ENCODE peak calls at places on chromosomes 11 and 22, in four cellular contexts. G is K562, R is H1, I is GM12878. L is an unnamed sample.

GRCh38 chr11:67126986-67127385 is 7.9 kb downstream of the KDM2A start:
- DNase-seq in G (no peak), R (no peak), I (no peak), L (no peak)

GRCh38 chr22:38218661-38219331 is 17.0 kb downstream of the MAFF start:
- DNase-seq in G (no peak), R (peak; percentile 84), I (no peak), L (no peak)

GRCh38 chr22:45868586-45869443 is 108.1 kb downstream of the WNT7B start:
- DNase-seq in G (no peak), R (no peak), I (no peak), L (no peak)

GRCh38 chr11:92794783-92795182 is 174.7 kb upstream of the MTNR1B start:
- DNase-seq in G (no peak), R (no peak), I (no peak), L (no peak)

GRCh38 chr11:6682591-6682935 is 577 bp downstream of the MRPL17 start:
- DNase-seq in G (no peak), R (no peak), I (no peak), L (no peak)

GRCh38 chr22:20111045-20111688 is 4.7 kb upstream of the RANBP1 start:
- DNase-seq in G (peak; percentile 89), R (no peak), I (no peak), L (peak; percentile 87)

GRCh38 chr22:42300286-42301071 is 30.0 kb upstream of the TCF20 start:
- DNase-seq in G (peak; percentile 51), R (no peak), I (no peak), L (no peak)

GRCh38 chr22:23274146-23274526 is 93.8 kb downstream of the BCR start:
- DNase-seq in G (peak; percentile 55), R (no peak), I (no peak), L (no peak)

GRCh38 chr11:44837650-44838049 is 110.9 kb downstream of the TSPAN18 start:
- DNase-seq in G (no peak), R (no peak), I (no peak), L (no peak)

GRCh38 chr22:35739642-35740041 is 22.0 kb downstream of the APOL5 start:
- DNase-seq in G (no peak), R (no peak), I (no peak), L (no peak)

GRCh38 chr11:83571301-83571700 is 285.1 kb upstream of the CCDC90B start:
- DNase-seq in G (no peak), R (no peak), I (no peak), L (no peak)

GRCh38 chr11:63490551-63491239 is at the start of gene PLAAT5:
- DNase-seq in G (no peak), R (peak; percentile 73), I (no peak), L (peak; percentile 50)
- TF ChIP-seq RFX5 in G (no peak), R (no peak), I (no peak), L (no peak)

GRCh38 chr22:17192186-17192585 is 27.0 kb downstream of the ADA2 start:
- DNase-seq in G (no peak), R (no peak), I (no peak), L (no peak)
- TF ChIP-seq GABPA in G (no peak), R (no peak), I (no peak), L (no peak)

GRCh38 chr11:119511601-119512000 is 88.6 kb upstream of the THY1 start:
- DNase-seq in G (no peak), R (no peak), I (no peak), L (no peak)

GRCh38 chr11:119509277-119509841 is 86.4 kb upstream of the THY1 start:
- DNase-seq in G (peak; percentile 19), R (no peak), I (no peak), L (no peak)

GRCh38 chr11:119513141-119513805 is 90.3 kb upstream of the THY1 start:
- DNase-seq in G (no peak), R (no peak), I (no peak), L (no peak)

GRCh38 chr11:119512373-119512772 is 89.4 kb upstream of the THY1 start:
- DNase-seq in G (no peak), R (no peak), I (peak; percentile 34), L (no peak)

GRCh38 chr11:119509969-119510401 is 87.0 kb upstream of the THY1 start:
- DNase-seq in G (no peak), R (no peak), I (peak; percentile 76), L (no peak)
- TF ChIP-seq RFX5 in G (no peak), R (no peak), I (no peak), L (no peak)

GRCh38 chr22:27097481-27097880 is 440.1 kb downstream of the MIAT start:
- DNase-seq in G (no peak), R (no peak), I (no peak), L (no peak)
- TF ChIP-seq GABPA in G (no peak), R (no peak), I (no peak), L (no peak)

GRCh38 chr11:27700351-27701261 is at the start of gene BDNF:
- DNase-seq in G (no peak), R (peak; percentile 73), I (no peak), L (peak; percentile 68)
- TF ChIP-seq RFX5 in G (no peak), R (no peak), I (no peak), L (no peak)

DNA sequence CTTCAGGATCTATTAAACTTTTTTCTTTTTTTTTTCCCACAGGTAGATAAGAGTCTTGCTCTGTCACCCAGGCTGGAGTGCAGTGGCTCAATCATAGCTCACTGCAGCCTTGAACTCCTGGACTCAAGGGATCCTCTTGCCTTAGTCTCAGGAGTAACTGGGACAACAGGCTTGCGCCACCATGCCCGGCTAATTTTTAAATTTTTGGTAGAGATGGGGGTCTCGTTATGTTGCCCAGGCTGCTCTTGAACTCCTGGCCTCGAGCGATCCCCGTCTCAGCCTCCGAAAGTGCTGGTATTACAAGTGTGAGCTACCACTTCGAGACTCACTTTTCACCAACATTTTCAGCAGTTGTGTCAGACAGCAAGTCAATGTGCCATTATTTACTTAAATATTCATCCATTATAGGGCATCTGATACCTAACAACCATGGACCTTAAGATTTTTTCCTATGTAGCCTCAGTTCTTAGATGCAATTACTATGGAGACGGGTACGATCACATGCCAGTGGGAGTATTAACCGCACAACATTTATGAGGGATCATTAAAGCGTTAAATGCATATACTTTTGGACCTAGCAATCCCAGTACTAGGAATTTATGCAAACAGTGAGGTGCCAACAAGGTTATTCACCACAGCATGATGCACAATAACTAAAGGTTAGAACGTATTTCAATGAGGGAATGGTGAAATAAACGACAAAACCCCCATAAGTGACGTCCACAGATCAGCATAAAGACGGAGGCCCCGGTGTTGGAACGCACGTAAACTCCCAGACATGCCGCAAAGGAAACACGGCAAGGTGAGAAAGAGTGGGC is 753 bp downstream of the SIRT3 start:
- DNase-seq in G (no peak), R (no peak), I (no peak), L (no peak)
- TF ChIP-seq GABPA in G (no peak), R (no peak), I (no peak), L (no peak)

L was measured in SK-N-SH.